ENCODE peak calls at places on chromosome 7, in ten cellular contexts. One of them, this sample, is unnamed.

GRCh38 chr7:8220376-8221106 is 41.4 kb downstream of the ICA1 start:
- DNase-seq in naive thymus-derived CD4-positive, alpha-beta T cell: no peak
- DNase-seq in SJSA1: no peak
- DNase-seq in NCI-H524: no peak
- DNase-seq in uterus: no peak
- DNase-seq in EL: no peak
- DNase-seq in T-helper 2 cell: no peak
- DNase-seq in Caco-2: no peak
- DNase-seq in HuH-7.5: no peak
- DNase-seq in M059J: no peak
- DNase-seq in this sample: no peak

GRCh38 chr7:48741545-48741944 is 182.8 kb upstream of the CDC14C start:
- DNase-seq in naive thymus-derived CD4-positive, alpha-beta T cell: no peak
- DNase-seq in SJSA1: no peak
- DNase-seq in NCI-H524: no peak
- DNase-seq in uterus: no peak
- DNase-seq in EL: no peak
- DNase-seq in T-helper 2 cell: no peak
- DNase-seq in Caco-2: no peak
- DNase-seq in HuH-7.5: no peak
- DNase-seq in M059J: no peak
- DNase-seq in this sample: no peak

GRCh38 chr7:241513-241912 is 48.5 kb upstream of the FOXL3 start:
- DNase-seq in naive thymus-derived CD4-positive, alpha-beta T cell: no peak
- DNase-seq in SJSA1: no peak
- DNase-seq in NCI-H524: no peak
- DNase-seq in uterus: no peak
- DNase-seq in EL: no peak
- DNase-seq in T-helper 2 cell: no peak
- DNase-seq in Caco-2: no peak
- DNase-seq in HuH-7.5: no peak
- DNase-seq in M059J: no peak
- DNase-seq in this sample: no peak

GRCh38 chr7:108372601-108373000 is 83.6 kb downstream of the NRCAM start:
- DNase-seq in naive thymus-derived CD4-positive, alpha-beta T cell: no peak
- DNase-seq in SJSA1: no peak
- DNase-seq in NCI-H524: no peak
- DNase-seq in uterus: no peak
- DNase-seq in EL: no peak
- DNase-seq in T-helper 2 cell: no peak
- DNase-seq in Caco-2: no peak
- DNase-seq in HuH-7.5: no peak
- DNase-seq in M059J: no peak
- DNase-seq in this sample: peak

GRCh38 chr7:101018271-101019167 is 1.4 kb upstream of the MUC17 start:
- DNase-seq in naive thymus-derived CD4-positive, alpha-beta T cell: no peak
- DNase-seq in SJSA1: no peak
- DNase-seq in NCI-H524: no peak
- DNase-seq in uterus: no peak
- DNase-seq in EL: no peak
- DNase-seq in T-helper 2 cell: no peak
- DNase-seq in Caco-2: no peak
- DNase-seq in HuH-7.5: no peak
- DNase-seq in M059J: no peak
- DNase-seq in this sample: no peak

GRCh38 chr7:117479480-117480224 is at the start of gene CFTR:
- DNase-seq in naive thymus-derived CD4-positive, alpha-beta T cell: no peak
- DNase-seq in SJSA1: no peak
- DNase-seq in NCI-H524: no peak
- DNase-seq in uterus: peak
- DNase-seq in EL: no peak
- DNase-seq in T-helper 2 cell: no peak
- DNase-seq in Caco-2: peak
- DNase-seq in HuH-7.5: no peak
- DNase-seq in M059J: no peak
- DNase-seq in this sample: no peak

GRCh38 chr7:45155357-45155900 is 2.2 kb upstream of the RAMP3 start:
- DNase-seq in naive thymus-derived CD4-positive, alpha-beta T cell: no peak
- DNase-seq in SJSA1: no peak
- DNase-seq in NCI-H524: no peak
- DNase-seq in uterus: no peak
- DNase-seq in EL: no peak
- DNase-seq in T-helper 2 cell: no peak
- DNase-seq in Caco-2: peak
- DNase-seq in HuH-7.5: no peak
- DNase-seq in M059J: no peak
- DNase-seq in this sample: no peak

GRCh38 chr7:16792299-16792698 is 12.5 kb downstream of the AGR2 start:
- DNase-seq in naive thymus-derived CD4-positive, alpha-beta T cell: no peak
- DNase-seq in SJSA1: no peak
- DNase-seq in NCI-H524: no peak
- DNase-seq in uterus: no peak
- DNase-seq in EL: no peak
- DNase-seq in T-helper 2 cell: no peak
- DNase-seq in Caco-2: no peak
- DNase-seq in HuH-7.5: no peak
- DNase-seq in M059J: no peak
- DNase-seq in this sample: no peak

GRCh38 chr7:101163281-101164070 is 1.9 kb downstream of the VGF start:
- DNase-seq in naive thymus-derived CD4-positive, alpha-beta T cell: no peak
- DNase-seq in SJSA1: no peak
- DNase-seq in NCI-H524: peak
- DNase-seq in uterus: no peak
- DNase-seq in EL: peak
- DNase-seq in T-helper 2 cell: no peak
- DNase-seq in Caco-2: peak
- DNase-seq in HuH-7.5: peak
- DNase-seq in M059J: peak
- DNase-seq in this sample: no peak

GRCh38 chr7:4500812-4501211 is 181.3 kb upstream of the FOXK1 start:
- DNase-seq in naive thymus-derived CD4-positive, alpha-beta T cell: no peak
- DNase-seq in SJSA1: no peak
- DNase-seq in NCI-H524: no peak
- DNase-seq in uterus: no peak
- DNase-seq in EL: no peak
- DNase-seq in T-helper 2 cell: no peak
- DNase-seq in Caco-2: no peak
- DNase-seq in HuH-7.5: no peak
- DNase-seq in M059J: no peak
- DNase-seq in this sample: no peak

GRCh38 chr7:27992092-27992491 is 188.5 kb downstream of the JAZF1 start:
- DNase-seq in naive thymus-derived CD4-positive, alpha-beta T cell: no peak
- DNase-seq in SJSA1: no peak
- DNase-seq in NCI-H524: no peak
- DNase-seq in uterus: no peak
- DNase-seq in EL: no peak
- DNase-seq in T-helper 2 cell: no peak
- DNase-seq in Caco-2: no peak
- DNase-seq in HuH-7.5: no peak
- DNase-seq in M059J: peak
- DNase-seq in this sample: peak

GRCh38 chr7:141593134-141593533 is 41.9 kb downstream of the AGK start:
- DNase-seq in naive thymus-derived CD4-positive, alpha-beta T cell: no peak
- DNase-seq in SJSA1: peak
- DNase-seq in NCI-H524: peak
- DNase-seq in uterus: no peak
- DNase-seq in EL: peak
- DNase-seq in T-helper 2 cell: no peak
- DNase-seq in Caco-2: no peak
- DNase-seq in HuH-7.5: no peak
- DNase-seq in M059J: no peak
- DNase-seq in this sample: peak

GRCh38 chr7:4837814-4838625 is 23.8 kb downstream of the PAPOLB start:
- DNase-seq in naive thymus-derived CD4-positive, alpha-beta T cell: no peak
- DNase-seq in SJSA1: peak
- DNase-seq in NCI-H524: no peak
- DNase-seq in uterus: no peak
- DNase-seq in EL: no peak
- DNase-seq in T-helper 2 cell: no peak
- DNase-seq in Caco-2: no peak
- DNase-seq in HuH-7.5: no peak
- DNase-seq in M059J: no peak
- DNase-seq in this sample: no peak

GRCh38 chr7:107236857-107237256 is 68.1 kb downstream of the HBP1 start:
- DNase-seq in naive thymus-derived CD4-positive, alpha-beta T cell: no peak
- DNase-seq in SJSA1: no peak
- DNase-seq in NCI-H524: no peak
- DNase-seq in uterus: no peak
- DNase-seq in EL: peak
- DNase-seq in T-helper 2 cell: no peak
- DNase-seq in Caco-2: no peak
- DNase-seq in HuH-7.5: no peak
- DNase-seq in M059J: no peak
- DNase-seq in this sample: no peak

GRCh38 chr7:150479023-150479716 is 28.7 kb downstream of the GIMAP8 start:
- DNase-seq in naive thymus-derived CD4-positive, alpha-beta T cell: peak
- DNase-seq in SJSA1: no peak
- DNase-seq in NCI-H524: no peak
- DNase-seq in uterus: no peak
- DNase-seq in EL: no peak
- DNase-seq in T-helper 2 cell: no peak
- DNase-seq in Caco-2: no peak
- DNase-seq in HuH-7.5: no peak
- DNase-seq in M059J: no peak
- DNase-seq in this sample: no peak

GRCh38 chr7:1169409-1170368 is 9.7 kb upstream of the ZFAND2A start:
- DNase-seq in naive thymus-derived CD4-positive, alpha-beta T cell: peak
- DNase-seq in SJSA1: peak
- DNase-seq in NCI-H524: peak
- DNase-seq in uterus: peak
- DNase-seq in EL: peak
- DNase-seq in T-helper 2 cell: peak
- DNase-seq in Caco-2: no peak
- DNase-seq in HuH-7.5: no peak
- DNase-seq in M059J: peak
- DNase-seq in this sample: peak